ENCODE peak calls at places on chromosome 10, in six cellular contexts. P is IMR-90, Q is dorsolateral prefrontal cortex, R is NCI-H2029 treated with DMSO at 0.1 percent for 48 hours, N is nucleus accumbens, K is endothelial cell of umbilical vein. O is an unnamed sample.
A peak's percentile ranks its signal among the peaks of the same experiment; 100 is the strongest.

GRCh38 chr10:6208781-6209235 is 6.1 kb downstream of the PFKFB3 start:
- DNase-seq in P (no peak), Q (no peak), R (no peak), N (no peak), K (no peak), O (peak; percentile 19)

GRCh38 chr10:63236113-63236935 is 103.2 kb downstream of the NRBF2 start:
- DNase-seq in P (peak; percentile 96), Q (no peak), R (no peak), N (no peak), K (peak; percentile 96), O (peak; percentile 77)

GRCh38 chr10:7121154-7121797 is 289.6 kb downstream of the SFMBT2 start:
- DNase-seq in P (peak; percentile 10), Q (no peak), R (no peak), N (peak; percentile 59), K (peak; percentile 25), O (no peak)

GRCh38 chr10:96826438-96826837 is 5.7 kb upstream of the LCOR start:
- DNase-seq in P (no peak), Q (no peak), R (no peak), N (no peak), K (no peak), O (no peak)

GRCh38 chr10:106189254-106189653 is 975.3 kb downstream of the SORCS1 start:
- DNase-seq in P (no peak), Q (no peak), R (no peak), N (peak; percentile 1), K (no peak), O (peak; percentile 38)

GRCh38 chr10:132591166-132591971 is 53.8 kb downstream of the INPP5A start:
- DNase-seq in P (peak; percentile 66), Q (no peak), R (no peak), N (no peak), K (peak; percentile 73), O (peak; percentile 82)

GRCh38 chr10:114709966-114710365 is 51.9 kb upstream of the ABLIM1 start:
- DNase-seq in P (peak; percentile 60), Q (no peak), R (no peak), N (no peak), K (no peak), O (no peak)

GRCh38 chr10:28494420-28494819 is 38.5 kb upstream of the WAC start:
- DNase-seq in P (no peak), Q (no peak), R (no peak), N (no peak), K (no peak), O (no peak)

GRCh38 chr10:71580926-71581325 is 138.7 kb downstream of the C10orf105 start:
- DNase-seq in P (no peak), Q (no peak), R (no peak), N (no peak), K (no peak), O (no peak)

GRCh38 chr10:83983578-83984255 is 155.6 kb upstream of the GHITM start:
- DNase-seq in P (no peak), Q (no peak), R (no peak), N (no peak), K (peak; percentile 64), O (no peak)

GRCh38 chr10:43815486-43815885 is 166.8 kb upstream of the ZNF32 start:
- DNase-seq in P (no peak), Q (no peak), R (no peak), N (no peak), K (no peak), O (no peak)

GRCh38 chr10:48377751-48378585 is 71.5 kb downstream of the MAPK8 start:
- DNase-seq in P (peak; percentile 24), Q (no peak), R (no peak), N (no peak), K (no peak), O (no peak)

GRCh38 chr10:60353519-60354258 is 36.0 kb downstream of the ANK3 start:
- DNase-seq in P (peak; percentile 29), Q (no peak), R (no peak), N (peak; percentile 68), K (no peak), O (no peak)

GRCh38 chr10:128026620-128027281 is 99.5 kb downstream of the MKI67 start:
- DNase-seq in P (no peak), Q (no peak), R (no peak), N (no peak), K (peak; percentile 54), O (no peak)

GRCh38 chr10:13087601-13087985 is 12.4 kb upstream of the OPTN start:
- DNase-seq in P (no peak), Q (no peak), R (no peak), N (no peak), K (no peak), O (no peak)

GRCh38 chr10:33301097-33301789 is 33.2 kb downstream of the NRP1 start:
- DNase-seq in P (no peak), Q (no peak), R (no peak), N (no peak), K (no peak), O (no peak)

GRCh38 chr10:85811405-85811804 is 555.2 kb downstream of the GRID1 start:
- DNase-seq in P (no peak), Q (no peak), R (no peak), N (no peak), K (no peak), O (no peak)

GRCh38 chr10:69976795-69977546 is 75.7 kb upstream of the MACROH2A2 start:
- DNase-seq in P (no peak), Q (no peak), R (no peak), N (no peak), K (no peak), O (no peak)

GRCh38 chr10:27826369-27826768 is 80.8 kb upstream of the MKX start:
- DNase-seq in P (no peak), Q (no peak), R (no peak), N (no peak), K (no peak), O (no peak)

GRCh38 chr10:126963354-126963753 is 58.1 kb downstream of the DOCK1 start:
- DNase-seq in P (no peak), Q (no peak), R (no peak), N (no peak), K (no peak), O (no peak)

GRCh38 chr10:516766-517165 is 172.7 kb downstream of the DIP2C start:
- DNase-seq in P (no peak), Q (no peak), R (no peak), N (no peak), K (no peak), O (no peak)

GRCh38 chr10:29026802-29027201 is 262.1 kb upstream of the LYZL1 start:
- DNase-seq in P (no peak), Q (no peak), R (no peak), N (no peak), K (no peak), O (no peak)